ENCODE peak calls at places on chromosomes 1 and 21, in four cellular contexts. I, G, C and L are unnamed samples.

GRCh38 chr1:226825037-226825745 is 45.2 kb upstream of the PSEN2 start:
- DNase-seq in I (no peak), G (no peak), C (no peak), L (no peak)

GRCh38 chr1:85471558-85471957 is 6.6 kb upstream of the DDAH1 start:
- DNase-seq in I (no peak), G (no peak), C (no peak), L (no peak)

GRCh38 chr1:153608742-153609584 is 4.0 kb downstream of the S100A16 start:
- DNase-seq in I (peak), G (peak), C (no peak), L (peak)

GRCh38 chr1:212098340-212098739 is 62.8 kb downstream of the DTL start:
- DNase-seq in I (no peak), G (no peak), C (no peak), L (no peak)

GRCh38 chr21:27674037-27674436 is 707.1 kb upstream of the ADAMTS5 start:
- DNase-seq in I (no peak), G (no peak), C (no peak), L (no peak)

GRCh38 chr1:151972533-151973270 is 21.0 kb downstream of the S100A10 start:
- DNase-seq in I (peak), G (no peak), C (no peak), L (peak)

GRCh38 chr1:183914283-183914682 is 109.4 kb downstream of the RGL1 start:
- DNase-seq in I (no peak), G (no peak), C (no peak), L (no peak)

GRCh38 chr1:99811075-99811474 is 39.1 kb upstream of the AGL start:
- DNase-seq in I (no peak), G (no peak), C (no peak), L (no peak)

GRCh38 chr1:115671176-115672062 is 29.6 kb downstream of the VANGL1 start:
- DNase-seq in I (peak), G (no peak), C (no peak), L (no peak)

GRCh38 chr1:169931795-169932195 is 38.1 kb upstream of the SCYL3 start:
- DNase-seq in I (no peak), G (no peak), C (no peak), L (no peak)

GRCh38 chr1:27161594-27161993 is 6.7 kb upstream of the SLC9A1 start:
- DNase-seq in I (peak), G (no peak), C (no peak), L (no peak)

GRCh38 chr1:63917571-63918394 is 144.0 kb downstream of the ROR1 start:
- DNase-seq in I (no peak), G (no peak), C (no peak), L (no peak)

GRCh38 chr1:229007701-229008100 is 263.2 kb upstream of the RAB4A start:
- DNase-seq in I (no peak), G (no peak), C (no peak), L (no peak)

GRCh38 chr1:246004281-246004680 is 502.8 kb downstream of the SMYD3 start:
- DNase-seq in I (peak), G (no peak), C (no peak), L (no peak)

GRCh38 chr1:51115714-51116404 is 13.8 kb downstream of the C1orf185 start:
- DNase-seq in I (no peak), G (no peak), C (no peak), L (no peak)

GRCh38 chr1:221289103-221289502 is 409.9 kb downstream of the HLX start:
- DNase-seq in I (no peak), G (no peak), C (no peak), L (no peak)

GRCh38 chr1:224333309-224333926 is 3.4 kb upstream of the NVL start:
- DNase-seq in I (peak), G (no peak), C (no peak), L (no peak)

GRCh38 chr21:42039470-42039901 is 29.3 kb upstream of the ZBTB21 start:
- DNase-seq in I (no peak), G (peak), C (no peak), L (no peak)

GRCh38 chr1:93732514-93732913 is 50.9 kb upstream of the BCAR3 start:
- DNase-seq in I (no peak), G (no peak), C (no peak), L (no peak)

DNA sequence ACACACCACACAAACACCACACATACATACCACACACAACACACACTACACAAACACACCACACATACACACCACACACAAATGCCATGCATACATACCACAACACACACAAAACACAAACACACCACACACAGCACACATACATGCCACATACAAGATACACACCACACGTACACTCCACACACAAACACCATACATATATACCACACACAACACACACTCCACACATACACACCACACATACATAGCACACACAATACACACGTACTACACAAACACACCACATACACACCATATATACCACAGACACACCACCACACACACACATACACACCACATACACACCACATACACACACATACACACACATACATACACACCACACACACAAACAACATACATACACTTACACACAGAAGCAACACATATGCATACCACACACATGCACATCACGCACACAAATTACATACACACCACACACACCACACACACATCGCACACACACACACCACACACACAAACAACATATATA is 1.1 kb upstream of the RAB7B start:
- DNase-seq in I (no peak), G (no peak), C (no peak), L (no peak)
- H3K4me3 ChIP-seq in I (no peak), G (no peak), C (no peak), L (no peak)

GRCh38 chr1:111956155-111956817 is 33.2 kb downstream of the KCND3 start:
- DNase-seq in I (no peak), G (no peak), C (no peak), L (no peak)
- H3K4me3 ChIP-seq in I (no peak), G (no peak), C (no peak), L (no peak)

GRCh38 chr1:230070321-230071208 is 3.5 kb downstream of the GALNT2 start:
- DNase-seq in I (no peak), G (peak), C (no peak), L (no peak)
- H3K4me3 ChIP-seq in I (no peak), G (peak), C (no peak), L (peak)

DNA sequence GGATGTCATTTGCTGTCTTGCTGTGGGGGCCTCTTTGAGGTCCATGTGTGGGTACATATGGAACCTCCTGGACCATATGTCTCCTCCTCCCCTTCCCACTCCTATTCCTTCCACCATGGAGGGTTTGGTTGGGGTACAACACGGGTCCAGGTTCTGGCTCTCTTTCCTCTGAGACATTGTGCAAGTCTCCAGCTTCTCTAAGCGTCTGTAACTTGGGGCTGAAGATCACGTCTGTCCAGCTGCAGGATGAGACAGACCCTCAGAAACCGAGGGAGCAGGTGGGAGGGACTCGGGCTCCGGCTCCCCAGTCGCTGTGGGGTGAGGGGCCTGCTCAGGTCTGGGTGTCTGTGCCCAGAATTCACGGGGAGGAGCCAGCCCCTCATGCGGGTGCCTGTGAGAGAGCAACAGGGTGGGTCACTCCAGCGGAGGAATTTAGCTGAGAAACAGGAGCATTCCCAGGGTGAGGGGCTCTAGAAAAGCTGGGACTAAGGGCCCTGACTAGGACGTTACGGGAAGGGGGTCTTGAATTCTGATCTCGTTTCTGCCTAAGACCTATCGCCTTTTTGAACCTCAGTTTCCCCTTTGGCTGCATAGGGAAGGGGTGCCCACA is 42.0 kb upstream of the DMBX1 start:
- DNase-seq in I (no peak), G (no peak), C (no peak), L (no peak)
- H3K4me3 ChIP-seq in I (no peak), G (no peak), C (no peak), L (peak)

GRCh38 chr1:239386453-239387303 is at the start of gene CHRM3:
- DNase-seq in I (peak), G (peak), C (no peak), L (peak)
- H3K4me3 ChIP-seq in I (peak), G (peak), C (peak), L (peak)